ENCODE peak calls at places on chromosome 18, in ten cellular contexts. One of them, this sample, is unnamed.
A peak's percentile ranks its signal among the peaks of the same experiment; 100 is the strongest.

GRCh38 chr18:3179430-3180089 is 40.2 kb downstream of the MYOM1 start:
- DNase-seq in IMR-90: no peak
- DNase-seq in NB4: peak; percentile 79
- DNase-seq in upper lobe of left lung: no peak
- DNase-seq in HCT116: no peak
- DNase-seq in H54: no peak
- DNase-seq in tibial nerve: no peak
- DNase-seq in Peyer's patch: no peak
- DNase-seq in heart left ventricle: no peak
- DNase-seq in spleen: no peak
- DNase-seq in this sample: peak; percentile 37

GRCh38 chr18:69230204-69230603 is 170.5 kb upstream of the DOK6 start:
- DNase-seq in IMR-90: no peak
- DNase-seq in NB4: no peak
- DNase-seq in upper lobe of left lung: no peak
- DNase-seq in HCT116: no peak
- DNase-seq in H54: no peak
- DNase-seq in tibial nerve: no peak
- DNase-seq in Peyer's patch: no peak
- DNase-seq in heart left ventricle: no peak
- DNase-seq in spleen: no peak
- DNase-seq in this sample: no peak

GRCh38 chr18:23191952-23192662 is 56.8 kb downstream of the CABLES1 start:
- DNase-seq in IMR-90: peak; percentile 95
- DNase-seq in NB4: no peak
- DNase-seq in upper lobe of left lung: peak; percentile 36
- DNase-seq in HCT116: no peak
- DNase-seq in H54: peak; percentile 44
- DNase-seq in tibial nerve: no peak
- DNase-seq in Peyer's patch: peak; percentile 55
- DNase-seq in heart left ventricle: peak; percentile 81
- DNase-seq in spleen: peak; percentile 61
- DNase-seq in this sample: no peak

GRCh38 chr18:40949138-40949949 is 1005.7 kb upstream of the PIK3C3 start:
- DNase-seq in IMR-90: no peak
- DNase-seq in NB4: no peak
- DNase-seq in upper lobe of left lung: no peak
- DNase-seq in HCT116: no peak
- DNase-seq in H54: no peak
- DNase-seq in tibial nerve: no peak
- DNase-seq in Peyer's patch: no peak
- DNase-seq in heart left ventricle: no peak
- DNase-seq in spleen: peak; percentile 51
- DNase-seq in this sample: no peak

GRCh38 chr18:72544092-72544886 is at the start of gene CBLN2:
- DNase-seq in IMR-90: peak; percentile 18
- DNase-seq in NB4: peak; percentile 72
- DNase-seq in upper lobe of left lung: peak; percentile 37
- DNase-seq in HCT116: no peak
- DNase-seq in H54: peak; percentile 45
- DNase-seq in tibial nerve: no peak
- DNase-seq in Peyer's patch: no peak
- DNase-seq in heart left ventricle: peak; percentile 22
- DNase-seq in spleen: peak; percentile 81
- DNase-seq in this sample: peak; percentile 76

GRCh38 chr18:2534906-2535305 is 36.4 kb downstream of the METTL4 start:
- DNase-seq in IMR-90: no peak
- DNase-seq in NB4: no peak
- DNase-seq in upper lobe of left lung: no peak
- DNase-seq in HCT116: no peak
- DNase-seq in H54: no peak
- DNase-seq in tibial nerve: no peak
- DNase-seq in Peyer's patch: no peak
- DNase-seq in heart left ventricle: no peak
- DNase-seq in spleen: no peak
- DNase-seq in this sample: no peak

GRCh38 chr18:22813648-22814328 is 119.3 kb upstream of the RBBP8 start:
- DNase-seq in IMR-90: peak; percentile 65
- DNase-seq in NB4: peak; percentile 67
- DNase-seq in upper lobe of left lung: no peak
- DNase-seq in HCT116: no peak
- DNase-seq in H54: no peak
- DNase-seq in tibial nerve: no peak
- DNase-seq in Peyer's patch: peak; percentile 53
- DNase-seq in heart left ventricle: no peak
- DNase-seq in spleen: no peak
- DNase-seq in this sample: no peak

GRCh38 chr18:48792141-48792540 is 158.6 kb downstream of the SMAD7 start:
- DNase-seq in IMR-90: no peak
- DNase-seq in NB4: no peak
- DNase-seq in upper lobe of left lung: peak; percentile 9
- DNase-seq in HCT116: no peak
- DNase-seq in H54: no peak
- DNase-seq in tibial nerve: no peak
- DNase-seq in Peyer's patch: peak; percentile 27
- DNase-seq in heart left ventricle: no peak
- DNase-seq in spleen: peak; percentile 41
- DNase-seq in this sample: no peak

GRCh38 chr18:37486848-37487247 is 78.8 kb downstream of the CELF4 start:
- DNase-seq in IMR-90: no peak
- DNase-seq in NB4: no peak
- DNase-seq in upper lobe of left lung: no peak
- DNase-seq in HCT116: no peak
- DNase-seq in H54: no peak
- DNase-seq in tibial nerve: no peak
- DNase-seq in Peyer's patch: no peak
- DNase-seq in heart left ventricle: no peak
- DNase-seq in spleen: no peak
- DNase-seq in this sample: no peak

GRCh38 chr18:37483221-37483971 is 82.2 kb downstream of the CELF4 start:
- DNase-seq in IMR-90: peak; percentile 25
- DNase-seq in NB4: peak; percentile 32
- DNase-seq in upper lobe of left lung: no peak
- DNase-seq in HCT116: no peak
- DNase-seq in H54: no peak
- DNase-seq in tibial nerve: no peak
- DNase-seq in Peyer's patch: no peak
- DNase-seq in heart left ventricle: no peak
- DNase-seq in spleen: no peak
- DNase-seq in this sample: no peak

GRCh38 chr18:37482433-37482832 is 83.2 kb downstream of the CELF4 start:
- DNase-seq in IMR-90: no peak
- DNase-seq in NB4: no peak
- DNase-seq in upper lobe of left lung: no peak
- DNase-seq in HCT116: no peak
- DNase-seq in H54: no peak
- DNase-seq in tibial nerve: no peak
- DNase-seq in Peyer's patch: no peak
- DNase-seq in heart left ventricle: no peak
- DNase-seq in spleen: no peak
- DNase-seq in this sample: no peak

GRCh38 chr18:37484893-37485834 is 80.4 kb downstream of the CELF4 start:
- DNase-seq in IMR-90: peak; percentile 5
- DNase-seq in NB4: no peak
- DNase-seq in upper lobe of left lung: peak; percentile 31
- DNase-seq in HCT116: peak; percentile 8
- DNase-seq in H54: no peak
- DNase-seq in tibial nerve: no peak
- DNase-seq in Peyer's patch: no peak
- DNase-seq in heart left ventricle: no peak
- DNase-seq in spleen: no peak
- DNase-seq in this sample: peak; percentile 32

DNA sequence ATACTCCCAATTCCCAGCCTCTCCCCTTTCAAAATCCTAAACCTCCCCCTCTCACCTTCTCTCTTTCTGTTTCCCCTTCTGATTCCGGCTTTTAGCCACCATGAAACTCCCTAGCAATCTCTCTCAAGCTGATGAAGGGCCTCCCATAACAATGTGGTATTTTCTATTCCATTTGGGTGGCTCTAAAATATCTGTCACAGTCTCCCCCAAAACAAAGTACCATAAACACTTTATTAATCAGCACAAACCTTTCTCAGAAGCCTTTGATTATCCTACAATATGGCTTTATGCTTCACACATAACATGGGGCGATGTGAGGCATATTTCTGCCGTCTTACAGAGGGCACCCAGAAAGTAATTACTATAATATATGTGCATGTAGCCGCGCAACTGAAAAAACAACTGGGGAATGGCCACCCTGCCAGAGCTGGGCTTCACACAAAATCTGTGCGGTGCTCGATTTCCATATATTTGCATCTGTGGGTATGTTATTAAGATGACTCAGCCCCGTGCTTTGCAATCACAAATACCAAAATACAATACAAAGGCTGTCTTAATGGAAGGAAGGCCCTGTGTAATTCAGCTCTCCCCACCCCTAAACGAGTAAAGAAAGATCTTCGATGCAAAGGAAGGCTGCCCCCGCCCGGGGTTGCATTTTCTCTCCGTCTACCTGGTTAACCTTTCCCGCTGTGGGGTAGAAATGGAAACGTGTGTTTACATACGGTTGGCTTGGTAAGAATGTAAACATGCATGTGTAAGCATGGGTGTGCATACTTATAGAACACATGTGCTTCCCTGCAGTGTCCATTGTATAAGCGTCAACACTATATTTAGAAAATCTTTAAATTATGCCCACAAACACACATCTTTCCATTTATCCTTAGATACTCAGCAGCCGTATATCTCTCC is 81.4 kb downstream of the CELF4 start:
- DNase-seq in IMR-90: no peak
- DNase-seq in NB4: no peak
- DNase-seq in upper lobe of left lung: no peak
- DNase-seq in HCT116: no peak
- DNase-seq in H54: no peak
- DNase-seq in tibial nerve: no peak
- DNase-seq in Peyer's patch: no peak
- DNase-seq in heart left ventricle: no peak
- DNase-seq in spleen: no peak
- DNase-seq in this sample: no peak
- TF ChIP-seq POLR2A in IMR-90: no peak
- TF ChIP-seq POLR2A in NB4: no peak
- TF ChIP-seq POLR2A in upper lobe of left lung: no peak
- TF ChIP-seq POLR2A in HCT116: no peak
- TF ChIP-seq POLR2A in H54: no peak
- TF ChIP-seq POLR2A in tibial nerve: no peak
- TF ChIP-seq POLR2A in Peyer's patch: no peak
- TF ChIP-seq POLR2A in heart left ventricle: no peak
- TF ChIP-seq POLR2A in spleen: no peak
- TF ChIP-seq POLR2A in this sample: no peak

GRCh38 chr18:79956276-79956675 is 4.8 kb upstream of the SLC66A2 start:
- DNase-seq in IMR-90: no peak
- DNase-seq in NB4: no peak
- DNase-seq in upper lobe of left lung: peak; percentile 15
- DNase-seq in HCT116: no peak
- DNase-seq in H54: no peak
- DNase-seq in tibial nerve: no peak
- DNase-seq in Peyer's patch: peak; percentile 13
- DNase-seq in heart left ventricle: no peak
- DNase-seq in spleen: no peak
- DNase-seq in this sample: no peak
- TF ChIP-seq POLR2A in IMR-90: no peak
- TF ChIP-seq POLR2A in NB4: no peak
- TF ChIP-seq POLR2A in upper lobe of left lung: no peak
- TF ChIP-seq POLR2A in HCT116: no peak
- TF ChIP-seq POLR2A in H54: no peak
- TF ChIP-seq POLR2A in tibial nerve: no peak
- TF ChIP-seq POLR2A in Peyer's patch: no peak
- TF ChIP-seq POLR2A in heart left ventricle: no peak
- TF ChIP-seq POLR2A in spleen: no peak
- TF ChIP-seq POLR2A in this sample: no peak

GRCh38 chr18:59900222-59901128 is 679 bp downstream of the PMAIP1 start:
- DNase-seq in IMR-90: peak; percentile 85
- DNase-seq in NB4: peak; percentile 91
- DNase-seq in upper lobe of left lung: peak; percentile 58
- DNase-seq in HCT116: no peak
- DNase-seq in H54: no peak
- DNase-seq in tibial nerve: no peak
- DNase-seq in Peyer's patch: peak; percentile 87
- DNase-seq in heart left ventricle: no peak
- DNase-seq in spleen: peak; percentile 85
- DNase-seq in this sample: peak; percentile 42

GRCh38 chr18:59898609-59899297 is 1.0 kb upstream of the PMAIP1 start:
- DNase-seq in IMR-90: no peak
- DNase-seq in NB4: no peak
- DNase-seq in upper lobe of left lung: no peak
- DNase-seq in HCT116: no peak
- DNase-seq in H54: no peak
- DNase-seq in tibial nerve: no peak
- DNase-seq in Peyer's patch: no peak
- DNase-seq in heart left ventricle: no peak
- DNase-seq in spleen: peak; percentile 79
- DNase-seq in this sample: no peak

GRCh38 chr18:59897321-59897954 is 2.4 kb upstream of the PMAIP1 start:
- DNase-seq in IMR-90: no peak
- DNase-seq in NB4: no peak
- DNase-seq in upper lobe of left lung: no peak
- DNase-seq in HCT116: no peak
- DNase-seq in H54: no peak
- DNase-seq in tibial nerve: no peak
- DNase-seq in Peyer's patch: no peak
- DNase-seq in heart left ventricle: no peak
- DNase-seq in spleen: no peak
- DNase-seq in this sample: no peak

GRCh38 chr18:59898093-59898492 is 1.7 kb upstream of the PMAIP1 start:
- DNase-seq in IMR-90: no peak
- DNase-seq in NB4: no peak
- DNase-seq in upper lobe of left lung: no peak
- DNase-seq in HCT116: no peak
- DNase-seq in H54: no peak
- DNase-seq in tibial nerve: no peak
- DNase-seq in Peyer's patch: no peak
- DNase-seq in heart left ventricle: no peak
- DNase-seq in spleen: no peak
- DNase-seq in this sample: no peak

GRCh38 chr18:59899298-59900221 is at the start of gene PMAIP1:
- DNase-seq in IMR-90: peak; percentile 94
- DNase-seq in NB4: peak; percentile 88
- DNase-seq in upper lobe of left lung: peak; percentile 89
- DNase-seq in HCT116: peak; percentile 81
- DNase-seq in H54: peak; percentile 44
- DNase-seq in tibial nerve: peak; percentile 54
- DNase-seq in Peyer's patch: peak; percentile 96
- DNase-seq in heart left ventricle: peak; percentile 79
- DNase-seq in spleen: peak; percentile 96
- DNase-seq in this sample: peak; percentile 77
- TF ChIP-seq POLR2A in IMR-90: peak; percentile 100
- TF ChIP-seq POLR2A in NB4: peak; percentile 90
- TF ChIP-seq POLR2A in upper lobe of left lung: no peak
- TF ChIP-seq POLR2A in HCT116: peak; percentile 98
- TF ChIP-seq POLR2A in H54: peak; percentile 99
- TF ChIP-seq POLR2A in tibial nerve: peak; percentile 67
- TF ChIP-seq POLR2A in Peyer's patch: peak; percentile 95
- TF ChIP-seq POLR2A in heart left ventricle: peak; percentile 76
- TF ChIP-seq POLR2A in spleen: peak; percentile 91
- TF ChIP-seq POLR2A in this sample: peak; percentile 99

DNA sequence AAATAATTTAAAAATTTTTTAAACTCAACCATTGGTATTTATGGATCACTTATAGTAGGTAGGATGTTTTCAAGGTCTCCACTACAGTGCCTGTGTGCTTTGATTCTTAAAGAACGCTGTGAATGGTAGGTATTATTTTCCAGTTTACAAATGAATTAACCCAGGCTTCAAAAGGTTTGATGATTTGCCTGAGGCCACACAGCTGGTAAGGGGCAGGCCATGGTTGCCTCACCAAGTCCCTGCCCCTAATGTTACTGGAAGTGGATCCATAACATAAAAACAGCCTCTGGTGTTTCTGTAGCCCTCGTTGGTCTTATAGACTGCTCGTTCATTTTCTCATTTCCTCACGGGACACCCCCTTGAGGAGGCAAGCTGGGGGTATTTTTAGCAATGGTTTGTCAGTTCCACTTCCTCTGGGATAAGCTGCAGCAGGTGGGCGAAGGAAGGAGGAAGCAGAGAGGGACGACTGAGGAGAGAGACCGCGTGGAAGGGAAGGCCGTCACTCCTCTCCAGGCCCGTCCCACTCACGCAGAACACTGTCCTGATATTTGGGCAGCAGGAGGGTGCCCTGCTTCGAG is 32.9 kb upstream of the NDUFV2 start:
- DNase-seq in IMR-90: no peak
- DNase-seq in NB4: no peak
- DNase-seq in upper lobe of left lung: no peak
- DNase-seq in HCT116: no peak
- DNase-seq in H54: no peak
- DNase-seq in tibial nerve: no peak
- DNase-seq in Peyer's patch: no peak
- DNase-seq in heart left ventricle: no peak
- DNase-seq in spleen: no peak
- DNase-seq in this sample: no peak
- TF ChIP-seq POLR2A in IMR-90: no peak
- TF ChIP-seq POLR2A in NB4: no peak
- TF ChIP-seq POLR2A in upper lobe of left lung: no peak
- TF ChIP-seq POLR2A in HCT116: no peak
- TF ChIP-seq POLR2A in H54: no peak
- TF ChIP-seq POLR2A in tibial nerve: no peak
- TF ChIP-seq POLR2A in Peyer's patch: no peak
- TF ChIP-seq POLR2A in heart left ventricle: no peak
- TF ChIP-seq POLR2A in spleen: no peak
- TF ChIP-seq POLR2A in this sample: no peak